ENCODE peak calls at places on chromosomes 2 and 18, in six cellular contexts. L, S, U, A, D and B are unnamed samples.

GRCh38 chr2:46849080-46849715 is 66.4 kb downstream of the MCFD2 start:
- DNase-seq in L (no peak), S (no peak), U (peak), A (peak), D (no peak), B (no peak)

GRCh38 chr2:200039847-200040246 is 84.5 kb downstream of the MAIP1 start:
- DNase-seq in L (no peak), S (no peak), U (no peak), A (no peak), D (no peak), B (no peak)

GRCh38 chr2:119144806-119145205 is 13.7 kb downstream of the C1QL2 start:
- DNase-seq in L (no peak), S (no peak), U (no peak), A (no peak), D (no peak), B (no peak)

GRCh38 chr2:39216495-39217191 is 27.1 kb downstream of the CDKL4 start:
- DNase-seq in L (no peak), S (peak), U (no peak), A (no peak), D (no peak), B (no peak)

GRCh38 chr18:46213295-46213694 is 109.1 kb downstream of the HAUS1 start:
- DNase-seq in L (peak), S (no peak), U (peak), A (peak), D (no peak), B (no peak)

GRCh38 chr18:1394966-1395365 is 490.3 kb downstream of the ADCYAP1 start:
- DNase-seq in L (no peak), S (no peak), U (no peak), A (no peak), D (no peak), B (no peak)

GRCh38 chr2:207107551-207107950 is 58.2 kb downstream of the KLF7 start:
- DNase-seq in L (no peak), S (no peak), U (no peak), A (no peak), D (no peak), B (no peak)

GRCh38 chr2:172172513-172173217 is 70.0 kb upstream of the DLX2 start:
- DNase-seq in L (peak), S (peak), U (peak), A (peak), D (no peak), B (no peak)

GRCh38 chr2:70921839-70922590 is 13.7 kb upstream of the ATP6V1B1 start:
- DNase-seq in L (no peak), S (no peak), U (no peak), A (no peak), D (no peak), B (no peak)

GRCh38 chr2:71613566-71613952 is 160.2 kb downstream of the DYSF start:
- DNase-seq in L (no peak), S (no peak), U (no peak), A (no peak), D (no peak), B (no peak)

GRCh38 chr2:121161272-121161671 is 123.7 kb downstream of the TFCP2L1 start:
- DNase-seq in L (no peak), S (no peak), U (no peak), A (no peak), D (no peak), B (no peak)

GRCh38 chr2:96108578-96109561 is 7.5 kb downstream of the ADRA2B start:
- DNase-seq in L (no peak), S (no peak), U (no peak), A (no peak), D (no peak), B (no peak)

GRCh38 chr2:86295071-86295470 is 42.4 kb downstream of the REEP1 start:
- DNase-seq in L (no peak), S (no peak), U (no peak), A (no peak), D (no peak), B (no peak)
- TF ChIP-seq REST in L (no peak), S (no peak), U (no peak), A (no peak), D (no peak), B (no peak)

GRCh38 chr2:157840568-157841156 is 35.5 kb downstream of the ACVR1 start:
- DNase-seq in L (no peak), S (no peak), U (no peak), A (no peak), D (no peak), B (no peak)
- TF ChIP-seq CTCF in L (no peak), S (no peak), U (no peak), A (peak), D (no peak), B (no peak)

GRCh38 chr2:36586672-36587071 is 11.3 kb downstream of the FEZ2 start:
- DNase-seq in L (no peak), S (no peak), U (no peak), A (no peak), D (no peak), B (no peak)

GRCh38 chr2:36584148-36584794 is 13.7 kb downstream of the FEZ2 start:
- DNase-seq in L (no peak), S (no peak), U (no peak), A (no peak), D (no peak), B (no peak)

GRCh38 chr2:36587091-36587490 is 10.9 kb downstream of the FEZ2 start:
- DNase-seq in L (no peak), S (no peak), U (no peak), A (no peak), D (no peak), B (no peak)

GRCh38 chr2:36587556-36587955 is 10.4 kb downstream of the FEZ2 start:
- DNase-seq in L (no peak), S (no peak), U (no peak), A (no peak), D (no peak), B (no peak)

GRCh38 chr2:36589230-36589630 is 8.7 kb downstream of the FEZ2 start:
- DNase-seq in L (no peak), S (no peak), U (no peak), A (no peak), D (no peak), B (no peak)
- H3K4me3 ChIP-seq in L (no peak), S (no peak), U (no peak), A (no peak), D (no peak), B (no peak)

GRCh38 chr2:239938651-239939486 is 86.3 kb downstream of the NDUFA10 start:
- DNase-seq in L (no peak), S (no peak), U (no peak), A (no peak), D (no peak), B (no peak)
- TF ChIP-seq REST in L (no peak), S (no peak), U (no peak), A (no peak), D (no peak), B (no peak)

GRCh38 chr2:15354596-15355359 is 206.4 kb downstream of the NBAS start:
- DNase-seq in L (no peak), S (no peak), U (no peak), A (no peak), D (no peak), B (no peak)
- TF ChIP-seq CTCF in L (no peak), S (no peak), U (no peak), A (no peak), D (no peak), B (no peak)

GRCh38 chr2:239952665-239953417 is 72.3 kb downstream of the NDUFA10 start:
- DNase-seq in L (no peak), S (no peak), U (no peak), A (no peak), D (no peak), B (no peak)
- H3K4me3 ChIP-seq in L (no peak), S (no peak), U (no peak), A (no peak), D (no peak), B (no peak)

GRCh38 chr18:50275503-50276036 is 5.8 kb downstream of the MBD1 start:
- DNase-seq in L (no peak), S (no peak), U (no peak), A (no peak), D (no peak), B (no peak)

GRCh38 chr18:50280707-50281294 is 522 bp downstream of the MBD1 start:
- DNase-seq in L (no peak), S (no peak), U (no peak), A (no peak), D (no peak), B (no peak)

GRCh38 chr18:50276452-50276851 is 4.9 kb downstream of the MBD1 start:
- DNase-seq in L (no peak), S (no peak), U (no peak), A (no peak), D (no peak), B (no peak)

GRCh38 chr18:50279752-50280151 is 1.6 kb downstream of the MBD1 start:
- DNase-seq in L (no peak), S (no peak), U (no peak), A (no peak), D (no peak), B (no peak)

GRCh38 chr18:50277935-50278334 is 3.4 kb downstream of the MBD1 start:
- DNase-seq in L (no peak), S (no peak), U (no peak), A (no peak), D (no peak), B (no peak)
- TF ChIP-seq REST in L (no peak), S (no peak), U (no peak), A (no peak), D (no peak), B (no peak)

GRCh38 chr2:97770450-97770849 is 57.1 kb downstream of the ZAP70 start:
- DNase-seq in L (no peak), S (no peak), U (no peak), A (no peak), D (no peak), B (no peak)

GRCh38 chr2:97769308-97769707 is 55.9 kb downstream of the ZAP70 start:
- DNase-seq in L (no peak), S (no peak), U (no peak), A (no peak), D (no peak), B (no peak)

GRCh38 chr2:97775074-97775473 is 61.7 kb downstream of the ZAP70 start:
- DNase-seq in L (no peak), S (no peak), U (no peak), A (no peak), D (no peak), B (no peak)

GRCh38 chr2:97779141-97779540 is 65.8 kb downstream of the ZAP70 start:
- DNase-seq in L (no peak), S (no peak), U (no peak), A (peak), D (no peak), B (no peak)

DNA sequence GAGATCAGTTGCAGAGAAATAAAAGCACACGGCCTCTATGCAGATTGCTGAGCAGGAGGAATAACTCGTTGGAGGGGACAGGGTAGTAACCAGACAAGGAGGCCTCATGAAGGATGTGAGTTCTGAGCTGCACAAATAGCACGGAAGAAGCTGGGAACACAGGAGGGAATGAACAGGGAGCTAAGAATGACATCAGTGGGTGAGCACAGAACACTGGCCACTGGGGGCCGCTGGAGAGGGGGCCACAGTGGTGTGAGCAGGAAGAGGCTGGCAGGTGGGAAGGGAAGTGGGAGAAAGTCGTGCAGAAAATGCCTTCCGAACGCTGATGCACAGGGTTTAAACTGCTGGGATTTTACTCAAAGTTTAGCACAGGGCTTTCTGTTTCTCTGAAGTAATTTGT is 61.0 kb downstream of the ZAP70 start:
- DNase-seq in L (no peak), S (no peak), U (no peak), A (peak), D (no peak), B (no peak)
- TF ChIP-seq CTCF in L (peak), S (no peak), U (peak), A (peak), D (peak), B (peak)

DNA sequence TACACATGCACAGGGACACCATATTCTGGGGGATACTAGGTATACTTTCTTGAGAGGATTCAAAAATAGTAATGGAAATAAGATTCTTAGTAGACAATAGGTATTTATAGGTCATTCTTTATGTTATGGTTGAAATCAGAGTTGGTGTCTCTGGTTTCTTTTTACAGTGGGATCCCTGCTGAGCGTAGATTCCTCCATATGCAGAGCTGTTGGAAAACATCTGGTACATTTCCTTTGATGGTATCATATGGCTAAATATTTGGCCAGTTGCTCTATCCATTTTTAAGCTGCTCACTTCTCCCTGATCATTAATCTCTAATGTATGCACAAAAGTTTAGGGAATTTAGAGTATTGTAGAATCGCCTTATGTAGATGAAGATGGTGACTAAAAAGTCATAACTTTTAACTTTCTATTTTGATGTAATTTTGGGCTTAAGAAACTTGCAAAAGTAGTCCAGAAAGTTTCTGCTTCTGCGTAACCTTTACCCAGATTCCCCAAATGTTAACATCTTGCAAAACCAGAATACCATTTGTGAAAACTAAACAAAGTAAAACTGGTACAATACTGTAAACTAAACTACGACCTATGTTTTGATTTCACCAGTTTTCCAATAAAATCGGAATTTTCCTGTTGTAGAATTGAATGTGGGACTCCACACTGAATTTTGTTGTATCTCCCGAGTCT is 5.4 kb downstream of the ARHGAP28 start:
- DNase-seq in L (no peak), S (no peak), U (no peak), A (no peak), D (no peak), B (no peak)
- H3K4me3 ChIP-seq in L (no peak), S (no peak), U (no peak), A (no peak), D (no peak), B (no peak)